ENCODE peak calls at places on chromosomes 1 and 21, in eight cellular contexts. I, X, P, G, V, H, W and C are unnamed samples. For H3K4me1 and H3K27me3, the result is how much of the 10 kb centered on the place peaks cover.

GRCh38 chr1:26234644-26235384 is 814 bp downstream of the CEP85 start:
- DNase-seq in I (peak), X (no peak), P (no peak), G (no peak), V (peak), H (no peak), W (peak), C (no peak)

GRCh38 chr21:46142581-46143473 is 12.6 kb downstream of the FTCD start:
- DNase-seq in I (no peak), X (no peak), P (no peak), G (no peak), V (no peak), H (no peak), W (peak), C (no peak)

GRCh38 chr1:50369830-50370229 is 53.4 kb downstream of the DMRTA2 start:
- DNase-seq in I (peak), X (no peak), P (no peak), G (no peak), V (no peak), H (no peak), W (no peak), C (no peak)

GRCh38 chr1:82106672-82107071 is 305.9 kb downstream of the ADGRL2 start:
- DNase-seq in I (no peak), X (no peak), P (no peak), G (no peak), V (no peak), H (no peak), W (no peak), C (no peak)

GRCh38 chr1:176705585-176705984 is 242.6 kb downstream of the PAPPA2 start:
- DNase-seq in I (no peak), X (no peak), P (no peak), G (no peak), V (no peak), H (no peak), W (no peak), C (no peak)

GRCh38 chr1:180462099-180462498 is 40.3 kb downstream of the ACBD6 start:
- DNase-seq in I (no peak), X (no peak), P (no peak), G (no peak), V (no peak), H (no peak), W (no peak), C (no peak)

GRCh38 chr1:220458936-220459335 is 69.0 kb upstream of the MARK1 start:
- DNase-seq in I (no peak), X (no peak), P (no peak), G (no peak), V (no peak), H (no peak), W (no peak), C (no peak)

GRCh38 chr1:53968125-53968513 is 22.0 kb downstream of the LRRC42 start:
- DNase-seq in I (no peak), X (no peak), P (no peak), G (no peak), V (no peak), H (no peak), W (no peak), C (no peak)

GRCh38 chr1:51421961-51422360 is 91.6 kb upstream of the TTC39A start:
- DNase-seq in I (peak), X (no peak), P (no peak), G (peak), V (peak), H (no peak), W (no peak), C (no peak)

GRCh38 chr1:234601217-234602017 is 8.6 kb downstream of the IRF2BP2 start:
- DNase-seq in I (no peak), X (no peak), P (peak), G (no peak), V (no peak), H (no peak), W (no peak), C (no peak)

GRCh38 chr1:99994496-99994895 is 24.7 kb downstream of the SLC35A3 start:
- DNase-seq in I (no peak), X (no peak), P (no peak), G (no peak), V (no peak), H (no peak), W (no peak), C (no peak)

GRCh38 chr21:34311561-34312330 is 52.1 kb upstream of the KCNE2 start:
- DNase-seq in I (no peak), X (no peak), P (no peak), G (no peak), V (no peak), H (no peak), W (no peak), C (no peak)

GRCh38 chr1:215418876-215419442 is 148.1 kb upstream of the KCTD3 start:
- DNase-seq in I (no peak), X (no peak), P (no peak), G (no peak), V (no peak), H (no peak), W (no peak), C (no peak)

GRCh38 chr21:43818685-43819084 is 29.3 kb downstream of the RRP1 start:
- DNase-seq in I (no peak), X (no peak), P (no peak), G (no peak), V (no peak), H (peak), W (no peak), C (peak)

GRCh38 chr1:99677416-99677815 is 31.5 kb downstream of the PALMD start:
- DNase-seq in I (no peak), X (no peak), P (no peak), G (no peak), V (no peak), H (no peak), W (no peak), C (no peak)

GRCh38 chr1:215018555-215018954 is 64.0 kb upstream of the KCNK2 start:
- DNase-seq in I (no peak), X (no peak), P (no peak), G (no peak), V (no peak), H (no peak), W (no peak), C (no peak)

GRCh38 chr1:41935226-41935625 is 16.5 kb upstream of the HIVEP3 start:
- DNase-seq in I (no peak), X (no peak), P (no peak), G (no peak), V (no peak), H (no peak), W (no peak), C (no peak)

GRCh38 chr1:102262994-102263393 is 266.3 kb upstream of the OLFM3 start:
- DNase-seq in I (no peak), X (no peak), P (no peak), G (no peak), V (no peak), H (no peak), W (no peak), C (no peak)

GRCh38 chr1:210910020-210910575 is 223.8 kb downstream of the KCNH1 start:
- DNase-seq in I (no peak), X (no peak), P (no peak), G (no peak), V (no peak), H (no peak), W (no peak), C (no peak)

GRCh38 chr1:211578640-211579433 is at the start of gene SLC30A1:
- DNase-seq in I (peak), X (peak), P (peak), G (peak), V (peak), H (peak), W (peak), C (peak)

GRCh38 chr1:176567190-176567794 is 104.3 kb downstream of the PAPPA2 start:
- DNase-seq in I (no peak), X (no peak), P (no peak), G (no peak), V (no peak), H (no peak), W (no peak), C (no peak)

GRCh38 chr1:220669005-220669404 is 21.2 kb upstream of the C1orf115 start:
- DNase-seq in I (no peak), X (no peak), P (no peak), G (no peak), V (no peak), H (no peak), W (no peak), C (no peak)

GRCh38 chr1:27130798-27131197 is 24.1 kb downstream of the SLC9A1 start:
- DNase-seq in I (no peak), X (no peak), P (no peak), G (no peak), V (no peak), H (peak), W (no peak), C (peak)

GRCh38 chr1:119885903-119886783 is 10.2 kb downstream of the ADAM30 start:
- DNase-seq in I (peak), X (no peak), P (peak), G (no peak), V (peak), H (peak), W (peak), C (peak)

GRCh38 chr1:197976368-197976767 is 59.2 kb downstream of the LHX9 start:
- DNase-seq in I (no peak), X (no peak), P (no peak), G (no peak), V (no peak), H (no peak), W (no peak), C (no peak)

GRCh38 chr1:154943649-154944421 is 7.3 kb upstream of the PMVK start:
- DNase-seq in I (peak), X (no peak), P (peak), G (peak), V (peak), H (no peak), W (peak), C (peak)

GRCh38 chr1:49630156-49630555 is 393.6 kb downstream of the AGBL4 start:
- DNase-seq in I (no peak), X (no peak), P (no peak), G (no peak), V (no peak), H (no peak), W (no peak), C (no peak)

GRCh38 chr1:181044449-181044966 is 10.7 kb downstream of the MR1 start:
- DNase-seq in I (no peak), X (no peak), P (no peak), G (no peak), V (no peak), H (peak), W (no peak), C (no peak)

GRCh38 chr1:37303884-37304574 is 170.4 kb upstream of the ZC3H12A start:
- DNase-seq in I (no peak), X (no peak), P (no peak), G (no peak), V (no peak), H (no peak), W (no peak), C (no peak)

GRCh38 chr21:43712268-43712942 is 6.5 kb upstream of the PDXK start:
- DNase-seq in I (no peak), X (no peak), P (no peak), G (no peak), V (no peak), H (peak), W (no peak), C (peak)

GRCh38 chr1:178725603-178726517 is 816 bp downstream of the RALGPS2 start:
- DNase-seq in I (peak), X (peak), P (peak), G (peak), V (peak), H (peak), W (peak), C (peak)

GRCh38 chr1:42013881-42014470 is 95.3 kb upstream of the HIVEP3 start:
- DNase-seq in I (no peak), X (peak), P (peak), G (no peak), V (no peak), H (no peak), W (no peak), C (no peak)

GRCh38 chr1:172588296-172589291 is 55.6 kb downstream of the SUCO start:
- DNase-seq in I (no peak), X (no peak), P (peak), G (no peak), V (no peak), H (no peak), W (no peak), C (no peak)

GRCh38 chr1:148318123-148318899 is 164.8 kb downstream of the PPIAL4G start:
- DNase-seq in I (peak), X (no peak), P (peak), G (no peak), V (no peak), H (peak), W (no peak), C (peak)

GRCh38 chr1:1779691-1780597 is 1.7 kb upstream of the NADK start:
- DNase-seq in I (peak), X (peak), P (peak), G (no peak), V (no peak), H (peak), W (peak), C (peak)

GRCh38 chr1:4648657-4649056 is 5.8 kb upstream of the AJAP1 start:
- DNase-seq in I (no peak), X (no peak), P (no peak), G (no peak), V (no peak), H (no peak), W (no peak), C (no peak)
- H3K4me1 ChIP-seq in I (under half), X (under half), P (under half), G (under half), V (under half), H (under half), W (under half), C (under half)

GRCh38 chr1:9256332-9256731 is 21.8 kb downstream of the H6PD start:
- DNase-seq in I (no peak), X (no peak), P (no peak), G (no peak), V (no peak), H (peak), W (no peak), C (no peak)
- H3K27me3 ChIP-seq in I (under half), X (under half), P (under half), G (under half), V (under half), H (under half), W (under half), C (under half)

GRCh38 chr1:55213029-55213884 is 1.9 kb downstream of the USP24 start:
- DNase-seq in I (no peak), X (no peak), P (no peak), G (no peak), V (no peak), H (no peak), W (no peak), C (no peak)
- H3K4me1 ChIP-seq in I (half or more), X (under half), P (half or more), G (under half), V (under half), H (half or more), W (under half), C (under half)

DNA sequence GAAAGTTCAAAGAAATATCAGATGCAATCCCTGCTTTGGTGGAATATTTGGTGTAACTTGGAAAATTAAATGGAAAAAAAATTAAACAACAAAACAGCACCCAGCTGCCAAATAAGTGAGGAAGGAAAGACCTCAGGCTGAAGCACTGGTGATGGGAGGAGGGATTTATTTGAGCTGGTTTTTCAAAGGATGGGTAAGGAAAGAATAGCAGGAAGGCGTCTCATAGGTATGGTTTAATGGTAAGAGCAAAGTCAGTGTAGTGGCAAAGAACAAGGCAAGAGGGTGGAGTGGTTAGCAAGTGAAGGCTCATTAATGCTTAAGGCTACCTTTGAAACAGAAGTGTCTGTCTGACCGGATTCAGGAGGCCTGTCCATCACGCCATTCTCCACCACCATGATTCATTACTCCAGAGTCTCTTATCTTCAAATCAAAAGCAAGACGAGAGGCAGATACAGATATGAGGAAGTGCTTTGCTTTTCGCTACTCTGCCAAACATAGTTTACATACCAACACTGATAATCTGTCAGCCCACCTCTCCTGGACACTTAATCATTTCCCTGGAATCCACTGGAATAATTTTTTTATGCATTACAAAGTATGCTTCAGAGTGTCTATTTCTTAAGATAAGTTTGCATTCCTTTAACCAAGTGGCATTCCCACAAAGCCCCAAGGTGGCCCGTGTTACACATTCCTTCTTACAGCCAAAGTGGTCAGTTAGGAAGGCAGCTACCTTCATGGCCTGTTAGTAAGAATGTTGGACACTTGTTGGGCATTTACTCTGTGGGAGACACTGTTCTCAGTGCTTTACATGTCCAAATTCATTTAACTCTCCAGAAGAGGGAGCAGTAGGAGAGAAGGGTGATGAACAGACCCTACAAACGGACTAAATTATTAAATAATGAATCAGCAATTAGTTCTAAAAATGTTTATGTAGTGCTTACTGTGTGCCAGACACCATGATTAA is 146.6 kb downstream of the ROR1 start:
- DNase-seq in I (no peak), X (no peak), P (no peak), G (no peak), V (peak), H (no peak), W (no peak), C (no peak)
- H3K27me3 ChIP-seq in I (under half), X (under half), P (under half), G (under half), V (under half), H (under half), W (under half), C (under half)

GRCh38 chr1:109186704-109187071 is 27.0 kb upstream of the SARS1 start:
- DNase-seq in I (no peak), X (no peak), P (peak), G (no peak), V (no peak), H (peak), W (peak), C (peak)

GRCh38 chr1:109183339-109183738 is 30.4 kb upstream of the SARS1 start:
- DNase-seq in I (no peak), X (no peak), P (no peak), G (no peak), V (no peak), H (no peak), W (no peak), C (no peak)

GRCh38 chr1:109185990-109186703 is 27.6 kb upstream of the SARS1 start:
- DNase-seq in I (no peak), X (no peak), P (no peak), G (no peak), V (no peak), H (peak), W (no peak), C (no peak)

GRCh38 chr1:109185357-109185756 is 28.4 kb upstream of the SARS1 start:
- DNase-seq in I (no peak), X (no peak), P (no peak), G (no peak), V (no peak), H (peak), W (no peak), C (no peak)

GRCh38 chr1:109184657-109185056 is 29.1 kb upstream of the SARS1 start:
- DNase-seq in I (no peak), X (no peak), P (no peak), G (no peak), V (no peak), H (peak), W (no peak), C (no peak)
- H3K4me1 ChIP-seq in I (under half), X (under half), P (under half), G (under half), V (under half), H (half or more), W (under half), C (under half)

DNA sequence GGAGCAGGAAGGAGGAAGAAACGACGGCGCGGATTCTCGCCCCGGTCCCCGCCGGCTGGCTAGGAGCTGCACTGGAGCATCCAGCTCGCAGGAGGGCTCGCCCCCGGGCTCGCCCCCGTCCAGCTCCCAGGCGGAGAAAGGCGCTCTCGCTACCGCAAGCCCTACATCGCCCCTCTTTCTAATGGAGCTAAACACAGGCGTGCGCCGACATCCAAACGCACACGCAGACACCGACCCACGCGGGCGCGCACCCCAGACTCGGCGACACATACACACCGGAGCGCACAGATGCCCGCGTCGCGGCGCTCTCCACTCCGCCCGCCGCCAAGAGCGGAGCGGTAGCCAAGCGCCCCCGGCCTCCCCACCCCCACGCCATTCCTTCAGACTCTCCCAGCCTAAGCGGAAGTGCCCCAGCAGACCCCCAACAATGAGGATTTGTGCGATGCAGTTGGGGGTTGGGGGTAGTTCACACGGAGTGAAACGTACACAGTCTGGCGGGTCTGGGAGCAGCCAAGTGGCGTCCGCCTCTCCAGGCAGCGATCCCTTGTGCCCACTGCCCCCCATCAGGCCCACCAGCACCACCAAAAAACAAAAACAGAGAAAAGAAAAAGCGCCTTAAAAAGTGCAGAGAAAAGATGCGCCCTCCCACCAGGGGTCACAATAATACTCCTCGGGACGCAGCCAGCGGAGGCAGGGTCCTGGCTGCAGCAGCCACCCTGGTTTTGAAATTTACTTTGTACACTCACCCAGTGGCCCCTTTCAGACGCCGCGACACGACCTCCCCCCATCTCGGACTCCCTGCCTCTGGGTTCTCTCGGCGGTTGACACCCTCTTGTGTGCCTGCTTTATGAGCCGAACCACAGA is 1.4 kb downstream of the DAB1 start:
- DNase-seq in I (peak), X (no peak), P (no peak), G (peak), V (peak), H (no peak), W (peak), C (peak)
- H3K27me3 ChIP-seq in I (half or more), X (under half), P (under half), G (under half), V (under half), H (half or more), W (under half), C (half or more)

GRCh38 chr1:19405761-19406481 is 79.4 kb downstream of the CAPZB start:
- DNase-seq in I (peak), X (no peak), P (no peak), G (peak), V (no peak), H (no peak), W (no peak), C (peak)
- H3K4me1 ChIP-seq in I (half or more), X (under half), P (under half), G (half or more), V (under half), H (half or more), W (under half), C (under half)

GRCh38 chr1:111318483-111319000 is 27.9 kb downstream of the CHIA start:
- DNase-seq in I (no peak), X (no peak), P (no peak), G (no peak), V (no peak), H (no peak), W (no peak), C (no peak)

GRCh38 chr1:111320066-111320879 is 29.6 kb downstream of the CHIA start:
- DNase-seq in I (no peak), X (no peak), P (no peak), G (no peak), V (no peak), H (no peak), W (no peak), C (no peak)

GRCh38 chr1:111323231-111323630 is 32.6 kb downstream of the CHIA start:
- DNase-seq in I (no peak), X (no peak), P (no peak), G (no peak), V (no peak), H (no peak), W (no peak), C (no peak)
- H3K27me3 ChIP-seq in I (under half), X (under half), P (under half), G (under half), V (under half), H (under half), W (under half), C (under half)